ENCODE peak calls at places on chromosomes 13 and 19, in six cellular contexts. One of them, this sample, is unnamed.

GRCh38 chr13:28865951-28866350 is 45.8 kb downstream of the MTUS2 start:
- DNase-seq in activated CD8-positive, alpha-beta memory T cell treated with anti-CD3 and anti-CD28 coated beads for 48 hours: no peak
- DNase-seq in ELR: no peak
- DNase-seq in HFF-Myc: no peak
- DNase-seq in breast epithelium: no peak
- DNase-seq in Right ventricle myocardium superior: no peak
- DNase-seq in this sample: no peak

GRCh38 chr19:19459707-19460251 is 54.3 kb downstream of the GATAD2A start:
- DNase-seq in activated CD8-positive, alpha-beta memory T cell treated with anti-CD3 and anti-CD28 coated beads for 48 hours: no peak
- DNase-seq in Right ventricle myocardium superior: peak
- DNase-seq in ELR: peak
- DNase-seq in breast epithelium: no peak
- DNase-seq in HFF-Myc: no peak
- DNase-seq in this sample: peak

GRCh38 chr13:111325941-111326620 is 5.6 kb downstream of the TEX29 start:
- DNase-seq in Right ventricle myocardium superior: no peak
- DNase-seq in ELR: no peak
- DNase-seq in activated CD8-positive, alpha-beta memory T cell treated with anti-CD3 and anti-CD28 coated beads for 48 hours: no peak
- DNase-seq in HFF-Myc: no peak
- DNase-seq in breast epithelium: no peak
- DNase-seq in this sample: no peak

GRCh38 chr13:61246351-61246750 is 169.3 kb downstream of the PCDH20 start:
- DNase-seq in HFF-Myc: no peak
- DNase-seq in ELR: no peak
- DNase-seq in breast epithelium: no peak
- DNase-seq in Right ventricle myocardium superior: no peak
- DNase-seq in activated CD8-positive, alpha-beta memory T cell treated with anti-CD3 and anti-CD28 coated beads for 48 hours: no peak
- DNase-seq in this sample: no peak

GRCh38 chr19:50329146-50329925 is at the start of gene KCNC3:
- DNase-seq in HFF-Myc: peak
- DNase-seq in Right ventricle myocardium superior: peak
- DNase-seq in breast epithelium: peak
- DNase-seq in ELR: peak
- DNase-seq in activated CD8-positive, alpha-beta memory T cell treated with anti-CD3 and anti-CD28 coated beads for 48 hours: peak
- DNase-seq in this sample: peak

GRCh38 chr13:41565221-41565620 is 107.9 kb downstream of the RGCC start:
- DNase-seq in ELR: peak
- DNase-seq in breast epithelium: no peak
- DNase-seq in activated CD8-positive, alpha-beta memory T cell treated with anti-CD3 and anti-CD28 coated beads for 48 hours: no peak
- DNase-seq in Right ventricle myocardium superior: no peak
- DNase-seq in HFF-Myc: no peak
- DNase-seq in this sample: no peak

GRCh38 chr19:45097776-45098520 is 5.0 kb downstream of the PPP1R37 start:
- DNase-seq in ELR: peak
- DNase-seq in activated CD8-positive, alpha-beta memory T cell treated with anti-CD3 and anti-CD28 coated beads for 48 hours: no peak
- DNase-seq in breast epithelium: peak
- DNase-seq in Right ventricle myocardium superior: no peak
- DNase-seq in HFF-Myc: peak
- DNase-seq in this sample: no peak

GRCh38 chr13:112714772-112715569 is 25.1 kb downstream of the ATP11A start:
- DNase-seq in Right ventricle myocardium superior: no peak
- DNase-seq in HFF-Myc: no peak
- DNase-seq in activated CD8-positive, alpha-beta memory T cell treated with anti-CD3 and anti-CD28 coated beads for 48 hours: no peak
- DNase-seq in ELR: peak
- DNase-seq in breast epithelium: no peak
- DNase-seq in this sample: no peak

GRCh38 chr19:56721714-56722113 is 50.2 kb upstream of the ZNF835 start:
- DNase-seq in HFF-Myc: no peak
- DNase-seq in ELR: no peak
- DNase-seq in breast epithelium: no peak
- DNase-seq in activated CD8-positive, alpha-beta memory T cell treated with anti-CD3 and anti-CD28 coated beads for 48 hours: no peak
- DNase-seq in Right ventricle myocardium superior: no peak
- DNase-seq in this sample: no peak

GRCh38 chr13:109496216-109496615 is 290.2 kb downstream of the IRS2 start:
- DNase-seq in activated CD8-positive, alpha-beta memory T cell treated with anti-CD3 and anti-CD28 coated beads for 48 hours: no peak
- DNase-seq in Right ventricle myocardium superior: no peak
- DNase-seq in HFF-Myc: no peak
- DNase-seq in breast epithelium: no peak
- DNase-seq in ELR: no peak
- DNase-seq in this sample: no peak

This sample was measured in stimulated activated CD4-positive, alpha-beta T cell treated with anti-CD3 and anti-CD28 coated beads, Interleukin-1b, Interleukin-23, amount 100 ng/mL, for 24 hours.